ENCODE peak calls at places on chromosome 17, in eight cellular contexts. Q is ascending aorta, B is fibroblast of the aortic adventitia, K is tibial nerve, Y is spleen, F is SJSA1, N is lower leg skin, R is PC-9. G is an unnamed sample.
A peak's percentile ranks its signal among the peaks of the same experiment; 100 is the strongest.

GRCh38 chr17:27609606-27610303 is 21.2 kb upstream of the LGALS9 start:
- DNase-seq in R (peak; percentile 25), Q (no peak), Y (peak; percentile 76), F (no peak), K (no peak), N (no peak), B (peak; percentile 46), G (peak; percentile 81)

GRCh38 chr17:43027091-43028032 is 2.3 kb downstream of the RND2 start:
- DNase-seq in R (no peak), F (no peak), Q (no peak), N (no peak), B (no peak), K (no peak), Y (no peak), G (no peak)

GRCh38 chr17:18314059-18314730 is 599 bp downstream of the TOP3A start:
- DNase-seq in B (peak; percentile 27), N (no peak), K (no peak), F (no peak), Q (no peak), Y (no peak), R (peak; percentile 25), G (no peak)

GRCh38 chr17:1067282-1067956 is 70.5 kb downstream of the TIMM22 start:
- DNase-seq in B (no peak), F (no peak), N (peak; percentile 46), Q (no peak), Y (no peak), K (no peak), R (peak; percentile 84), G (peak; percentile 10)

GRCh38 chr17:60079401-60079861 is 710 bp upstream of the HEATR6 start:
- DNase-seq in R (no peak), B (peak; percentile 73), Y (no peak), K (no peak), Q (no peak), N (no peak), F (no peak), G (no peak)

GRCh38 chr17:57622886-57623433 is 122.1 kb downstream of the CCDC182 start:
- DNase-seq in Q (no peak), B (peak; percentile 24), K (no peak), F (peak; percentile 96), N (no peak), R (no peak), Y (peak; percentile 82), G (no peak)

GRCh38 chr17:17342242-17342945 is 39.2 kb downstream of the NT5M start:
- DNase-seq in B (no peak), N (no peak), R (no peak), Y (peak; percentile 37), K (no peak), Q (peak; percentile 35), F (peak; percentile 34), G (no peak)

GRCh38 chr17:67931227-67931626 is 65.0 kb downstream of the C17orf58 start:
- DNase-seq in F (no peak), R (no peak), B (no peak), Q (no peak), K (no peak), Y (no peak), N (no peak), G (no peak)

GRCh38 chr17:9890124-9890523 is 14.9 kb downstream of the RCVRN start:
- DNase-seq in B (no peak), K (no peak), Q (no peak), Y (no peak), F (no peak), N (no peak), R (peak; percentile 33), G (no peak)

GRCh38 chr17:12619444-12620199 is 46.1 kb upstream of the MYOCD start:
- DNase-seq in F (no peak), K (peak; percentile 54), N (no peak), Y (no peak), B (peak; percentile 5), Q (no peak), R (no peak), G (no peak)

GRCh38 chr17:70655179-70655578 is 485.8 kb downstream of the KCNJ2 start:
- DNase-seq in R (no peak), F (no peak), K (no peak), N (no peak), B (no peak), Q (no peak), Y (no peak), G (no peak)

GRCh38 chr17:2855063-2855600 is 58.9 kb downstream of the RAP1GAP2 start:
- DNase-seq in F (no peak), N (no peak), K (no peak), Q (no peak), B (no peak), Y (no peak), R (no peak), G (no peak)

GRCh38 chr17:43609613-43610385 is 51.9 kb downstream of the MEOX1 start:
- DNase-seq in Y (no peak), R (no peak), N (no peak), K (no peak), B (no peak), F (no peak), Q (no peak), G (no peak)

GRCh38 chr17:9700136-9700535 is 54.8 kb downstream of the USP43 start:
- DNase-seq in B (no peak), K (no peak), R (no peak), N (no peak), F (no peak), Y (no peak), Q (no peak), G (no peak)

GRCh38 chr17:47717261-47717697 is 15.8 kb upstream of the TBX21 start:
- DNase-seq in F (no peak), Q (no peak), R (no peak), K (no peak), B (no peak), N (no peak), Y (peak; percentile 72), G (no peak)

GRCh38 chr17:35892091-35892637 is 12.0 kb upstream of the CCL5 start:
- DNase-seq in R (no peak), N (no peak), Y (no peak), Q (no peak), K (no peak), B (peak; percentile 39), F (no peak), G (no peak)

GRCh38 chr17:27630607-27631408 is at the start of gene LGALS9:
- DNase-seq in Q (no peak), B (peak; percentile 16), F (no peak), K (no peak), R (peak; percentile 62), N (no peak), Y (peak; percentile 84), G (peak; percentile 74)

GRCh38 chr17:41695954-41696720 is 7.5 kb downstream of the EIF1 start:
- DNase-seq in K (no peak), R (peak; percentile 46), F (peak; percentile 78), N (no peak), Y (peak; percentile 85), B (peak; percentile 88), Q (no peak), G (no peak)

GRCh38 chr17:6927290-6927844 is 68.5 kb upstream of the ALOX12 start:
- DNase-seq in F (no peak), Q (no peak), N (no peak), K (no peak), Y (no peak), R (no peak), B (peak; percentile 89), G (no peak)

GRCh38 chr17:78237403-78238012 is 6.1 kb downstream of the TMEM235 start:
- DNase-seq in K (no peak), R (no peak), Y (no peak), N (no peak), Q (no peak), B (no peak), F (no peak), G (no peak)
- H3K4me3 ChIP-seq in K (no peak overlapping the region), R (no peak overlapping the region), Y (no peak overlapping the region), N (no peak overlapping the region), Q (no peak overlapping the region), B (no peak overlapping the region), F (no peak overlapping the region), G (no peak overlapping the region)

GRCh38 chr17:36934759-36935630 is 2.3 kb upstream of the LHX1 start:
- DNase-seq in R (no peak), B (no peak), F (no peak), Y (no peak), N (no peak), Q (no peak), K (no peak), G (peak; percentile 33)
- H3K4me3 ChIP-seq in R (peak overlapping the region; percentile 82), B (no peak overlapping the region), F (no peak overlapping the region), Y (no peak overlapping the region), N (no peak overlapping the region), Q (peak overlapping the region; percentile 37), K (peak overlapping the region; percentile 22), G (no peak overlapping the region)

DNA sequence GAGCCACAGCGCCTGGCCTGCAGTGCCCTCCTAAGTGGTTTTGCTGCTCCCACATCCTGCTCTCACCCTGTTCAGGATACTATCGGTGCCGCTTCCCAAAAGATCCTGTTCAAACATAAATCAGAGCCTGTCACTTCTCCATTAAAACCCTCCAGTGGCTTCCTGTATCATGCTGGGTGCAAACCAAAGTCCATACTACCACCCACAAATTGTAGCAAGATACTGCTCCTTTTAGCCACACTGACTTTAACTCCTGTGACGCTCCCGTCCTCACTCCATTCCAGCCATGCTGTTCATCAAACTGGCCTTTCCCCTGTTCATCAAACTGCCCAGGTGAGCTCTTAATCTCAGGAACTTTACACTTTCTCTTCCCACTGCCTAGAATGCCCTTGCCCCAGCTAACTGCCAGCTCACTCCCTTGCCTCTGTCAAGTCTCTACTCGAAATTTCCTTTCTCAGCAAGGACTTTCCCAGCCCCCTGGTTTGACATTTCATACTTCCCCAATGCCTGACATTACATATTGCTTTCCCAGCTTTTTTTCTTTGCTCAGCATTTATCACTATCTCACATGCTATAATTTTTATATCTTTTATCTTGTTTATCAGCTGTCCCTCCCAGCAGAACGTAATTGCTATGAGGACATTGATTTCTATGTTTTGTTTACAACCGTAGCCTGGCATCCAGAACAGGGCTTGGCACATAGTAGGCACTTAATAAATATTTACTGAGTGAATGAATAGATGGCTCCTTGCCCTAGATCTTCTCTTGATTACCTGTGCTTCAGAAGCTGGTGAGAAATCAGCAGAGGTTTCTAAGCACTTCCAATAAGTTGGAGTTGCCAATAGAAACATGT is 44.3 kb upstream of the SMURF2 start:
- DNase-seq in Q (no peak), N (no peak), F (no peak), B (no peak), R (peak; percentile 37), K (no peak), Y (no peak), G (no peak)
- H3K4me3 ChIP-seq in Q (peak overlapping the region; percentile 29), N (no peak overlapping the region), F (no peak overlapping the region), B (peak overlapping the region; percentile 34), R (peak overlapping the region; percentile 13), K (no peak overlapping the region), Y (no peak overlapping the region), G (no peak overlapping the region)

DNA sequence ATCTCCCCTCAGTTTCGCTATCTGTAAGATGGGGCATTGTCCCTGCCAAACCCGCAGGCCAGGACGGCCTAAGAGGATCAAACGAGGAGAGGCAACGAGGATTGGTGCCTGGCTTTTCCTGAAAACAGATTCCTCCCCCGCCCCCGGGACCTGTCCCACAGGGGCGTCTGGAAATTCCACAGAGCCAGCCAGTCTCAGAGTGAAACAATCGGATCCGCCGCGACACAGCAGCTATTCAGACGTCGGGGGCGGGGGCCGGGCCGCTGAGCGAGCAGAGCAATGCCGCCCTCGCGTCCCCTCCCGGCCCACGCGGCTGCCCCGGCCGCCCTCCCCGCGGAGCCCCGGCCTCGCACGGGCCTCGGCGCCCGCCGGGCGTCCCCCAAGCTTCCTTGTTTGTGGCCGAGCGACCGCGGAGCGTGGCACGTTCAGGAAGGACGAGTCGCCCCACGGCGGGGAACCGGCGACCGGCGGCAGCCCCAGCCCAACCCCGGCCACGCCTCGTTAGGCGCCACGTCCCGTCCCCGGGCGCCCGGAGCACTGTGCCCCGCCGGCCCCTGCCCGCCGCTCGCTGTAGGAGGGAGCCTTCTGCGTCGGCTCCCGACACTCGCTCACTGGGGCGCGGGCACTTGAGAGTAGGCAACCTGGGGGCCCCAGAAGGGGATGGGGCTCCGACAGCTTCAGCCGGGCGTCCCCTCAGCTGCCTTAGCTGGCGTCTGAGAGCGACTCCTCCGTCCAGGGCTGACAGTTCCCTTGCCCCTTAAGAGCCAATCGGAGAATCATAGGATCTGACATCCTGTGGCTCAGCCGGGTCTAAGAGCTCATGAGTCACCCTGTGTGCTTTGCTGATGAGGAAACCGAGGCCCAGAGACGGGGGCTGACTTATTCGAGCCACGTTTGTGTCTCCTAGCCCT is 29.7 kb upstream of the PHOSPHO1 start:
- DNase-seq in B (peak; percentile 63), N (peak; percentile 50), R (peak; percentile 42), Y (peak; percentile 94), K (peak; percentile 24), Q (peak; percentile 80), F (peak; percentile 88), G (peak; percentile 38)
- H3K4me3 ChIP-seq in B (peak overlapping the region; percentile 51), N (peak overlapping the region; percentile 37), R (peak overlapping the region; percentile 58), Y (peak overlapping the region; percentile 35), K (peak overlapping the region; percentile 60), Q (peak overlapping the region; percentile 93), F (peak overlapping the region; percentile 57), G (peak overlapping the region; percentile 28)

G was measured in mucosa of descending colon.